ENCODE peak calls at places on chromosome 9, in eight cellular contexts. S, B, L, I, C, M, J and E are unnamed samples.

GRCh38 chr9:3912260-3912659 is 386.5 kb upstream of the RFX3 start:
- DNase-seq in S (no peak), I (no peak), L (no peak), B (no peak), C (no peak), J (no peak), M (no peak), E (no peak)

GRCh38 chr9:104258289-104259045 is 164.4 kb downstream of the SMC2 start:
- DNase-seq in C (no peak), I (no peak), L (no peak), M (no peak), J (no peak), S (no peak), B (no peak), E (no peak)

GRCh38 chr9:4769321-4770080 is 23.2 kb upstream of the RCL1 start:
- DNase-seq in J (no peak), M (peak; percentile 52), L (no peak), B (no peak), I (no peak), S (no peak), C (no peak), E (no peak)

GRCh38 chr9:138014570-138014958 is 137.0 kb downstream of the CACNA1B start:
- DNase-seq in L (no peak), I (no peak), M (no peak), J (no peak), B (no peak), C (no peak), S (no peak), E (no peak)

GRCh38 chr9:82117025-82117424 is 128.5 kb downstream of the SPATA31D1 start:
- DNase-seq in B (no peak), J (peak; percentile 72), C (peak; percentile 18), I (no peak), L (no peak), M (peak; percentile 39), S (no peak), E (no peak)

GRCh38 chr9:131393622-131394463 is at the start of gene PRRC2B:
- DNase-seq in I (peak; percentile 91), S (peak; percentile 76), C (no peak), L (peak; percentile 96), J (peak; percentile 81), M (peak; percentile 92), B (peak; percentile 61), E (peak; percentile 73)

GRCh38 chr9:2816476-2817141 is 27.3 kb downstream of the PUM3 start:
- DNase-seq in M (no peak), I (no peak), C (peak; percentile 88), J (no peak), S (no peak), L (no peak), B (peak; percentile 78), E (no peak)

GRCh38 chr9:134724912-134725604 is 83.5 kb downstream of the COL5A1 start:
- DNase-seq in J (no peak), C (no peak), L (no peak), B (no peak), I (no peak), S (no peak), M (no peak), E (no peak)

GRCh38 chr9:17776735-17777134 is 197.9 kb downstream of the SH3GL2 start:
- DNase-seq in M (no peak), B (no peak), L (no peak), C (no peak), I (no peak), S (no peak), J (no peak), E (no peak)

GRCh38 chr9:104787306-104788015 is 23.5 kb downstream of the NIPSNAP3B start:
- DNase-seq in S (no peak), C (no peak), M (no peak), I (no peak), B (no peak), J (no peak), L (no peak), E (no peak)

GRCh38 chr9:102911185-102911584 is 83.9 kb upstream of the CYLC2 start:
- DNase-seq in L (no peak), S (no peak), B (no peak), I (no peak), C (no peak), M (no peak), J (no peak), E (no peak)

GRCh38 chr9:84226126-84226525 is 114.4 kb downstream of the SLC28A3 start:
- DNase-seq in C (no peak), J (no peak), L (no peak), S (no peak), I (no peak), B (no peak), M (no peak), E (no peak)

GRCh38 chr9:109383947-109384346 is 63.1 kb upstream of the EPB41L4B start:
- DNase-seq in B (no peak), L (no peak), I (no peak), S (no peak), J (no peak), C (no peak), M (no peak), E (no peak)

GRCh38 chr9:106956971-106957370 is 94.0 kb downstream of the ZNF462 start:
- DNase-seq in L (no peak), S (no peak), B (no peak), J (no peak), C (no peak), I (no peak), M (peak; percentile 27), E (no peak)

GRCh38 chr9:127860260-127860659 is 5.8 kb upstream of the ENG start:
- DNase-seq in S (no peak), J (no peak), L (no peak), C (no peak), B (no peak), I (no peak), M (no peak), E (no peak)

GRCh38 chr9:124834586-124834985 is 18.7 kb upstream of the WDR38 start:
- DNase-seq in C (no peak), S (no peak), L (no peak), M (peak; percentile 41), I (no peak), J (no peak), B (no peak), E (no peak)

GRCh38 chr9:98218562-98219363 is 26.3 kb upstream of the CORO2A start:
- DNase-seq in S (no peak), M (no peak), C (no peak), L (no peak), J (no peak), I (no peak), B (no peak), E (no peak)

GRCh38 chr9:97660345-97660744 is 26.7 kb downstream of the NCBP1 start:
- DNase-seq in B (no peak), L (no peak), J (no peak), S (no peak), I (no peak), C (no peak), M (no peak), E (no peak)